ENCODE peak calls at places on chromosome 22, in nine cellular contexts. N is glutamatergic neuron; K is brain microvascular endothelial cell; S is breast epithelium; W is cerebellar nuclear complex; D is stimulated activated CD8-positive, alpha-beta memory T cell treated with anti-CD3 and anti-CD28 coated beads, Interleukin-7, amount 100 ng/mL, for 1 hour; V is ACHN; Y is iris pigment epithelial cell; I is IMR-90. E is an unnamed sample.

GRCh38 chr22:47195676-47196492 is 433.4 kb downstream of the TBC1D22A start:
- DNase-seq in Y (no peak), N (no peak), I (no peak), V (no peak), K (no peak), D (no peak), W (no peak), S (peak; percentile 31), E (no peak)

GRCh38 chr22:46007003-46007847 is 30.3 kb upstream of the WNT7B start:
- DNase-seq in N (no peak), D (no peak), V (peak; percentile 84), Y (peak; percentile 65), W (no peak), I (peak; percentile 72), S (peak; percentile 73), K (peak; percentile 35), E (peak; percentile 91)

GRCh38 chr22:22378446-22379415 is 129.8 kb downstream of the ZNF280B start:
- DNase-seq in D (no peak), V (no peak), I (no peak), N (no peak), K (no peak), Y (no peak), W (no peak), S (no peak), E (no peak)

GRCh38 chr22:31948002-31948401 is 3.7 kb downstream of the YWHAH start:
- DNase-seq in K (no peak), D (no peak), S (no peak), I (no peak), Y (no peak), W (no peak), N (no peak), V (no peak), E (no peak)

GRCh38 chr22:43539572-43540533 is 128.0 kb downstream of the MPPED1 start:
- DNase-seq in S (no peak), W (no peak), V (no peak), I (no peak), K (no peak), N (no peak), D (no peak), Y (no peak), E (no peak)

GRCh38 chr22:39880722-39881121 is 12.8 kb downstream of the ENTHD1 start:
- DNase-seq in I (no peak), D (no peak), K (no peak), V (no peak), N (no peak), W (no peak), Y (no peak), S (no peak), E (no peak)

GRCh38 chr22:23184764-23185113 is 4.4 kb downstream of the BCR start:
- DNase-seq in N (no peak), K (no peak), S (no peak), I (no peak), Y (no peak), D (no peak), W (no peak), V (no peak), E (no peak)

GRCh38 chr22:36929621-36930020 is 16.2 kb downstream of the CSF2RB start:
- DNase-seq in I (no peak), W (no peak), Y (no peak), V (no peak), D (no peak), S (no peak), N (no peak), K (no peak), E (no peak)

E was measured in H4.